ENCODE peak calls at places on chromosome 16, in seven cellular contexts. F, W, X, G, D, U and S are unnamed samples.

GRCh38 chr16:424033-424622 is 1.3 kb upstream of the RAB11FIP3 start:
- DNase-seq in X (no peak), W (no peak), G (no peak), U (peak), D (no peak), F (no peak), S (peak)

GRCh38 chr16:19913306-19913717 is 28.7 kb upstream of the GPRC5B start:
- DNase-seq in W (no peak), U (no peak), F (no peak), G (no peak), X (no peak), D (no peak), S (no peak)

GRCh38 chr16:51035110-51035498 is 116.0 kb downstream of the SALL1 start:
- DNase-seq in W (no peak), U (no peak), F (no peak), G (no peak), D (no peak), X (no peak), S (no peak)

GRCh38 chr16:55204094-55204493 is 119.9 kb upstream of the IRX6 start:
- DNase-seq in D (no peak), G (no peak), W (no peak), U (no peak), F (no peak), X (no peak), S (no peak)

GRCh38 chr16:8806272-8806983 is 8.8 kb downstream of the PMM2 start:
- DNase-seq in W (peak), F (no peak), U (no peak), G (no peak), X (no peak), D (no peak), S (no peak)

GRCh38 chr16:12803203-12804093 is at the start of gene CPPED1:
- DNase-seq in U (peak), G (peak), W (peak), X (peak), F (peak), D (peak), S (peak)

GRCh38 chr16:30186782-30187555 is 3.6 kb downstream of the CORO1A start:
- DNase-seq in U (no peak), F (peak), D (peak), W (peak), G (peak), X (peak), S (peak)

GRCh38 chr16:68470461-68471150 is 22.3 kb upstream of the SMPD3 start:
- DNase-seq in F (no peak), U (peak), X (no peak), D (peak), G (no peak), W (no peak), S (no peak)

GRCh38 chr16:9072806-9073341 is 18.6 kb upstream of the HAPSTR1 start:
- DNase-seq in D (peak), W (no peak), F (no peak), X (no peak), U (no peak), G (no peak), S (no peak)

GRCh38 chr16:69324013-69324531 is 6.3 kb downstream of the PDF start:
- DNase-seq in X (no peak), G (no peak), F (no peak), U (no peak), D (no peak), W (peak), S (no peak)

GRCh38 chr16:9536905-9537304 is 445.5 kb downstream of the HAPSTR1 start:
- DNase-seq in D (no peak), X (no peak), W (no peak), U (no peak), G (no peak), F (no peak), S (no peak)

GRCh38 chr16:85752511-85753420 is 1.9 kb upstream of the C16orf74 start:
- DNase-seq in U (no peak), X (no peak), W (peak), F (no peak), D (no peak), G (no peak), S (no peak)

GRCh38 chr16:4924593-4925378 is 12.2 kb downstream of the PPL start:
- DNase-seq in G (no peak), D (no peak), U (no peak), W (peak), X (no peak), F (no peak), S (no peak)

GRCh38 chr16:80924372-80924978 is 82.2 kb downstream of the CMC2 start:
- DNase-seq in F (no peak), U (peak), X (peak), G (no peak), D (peak), W (peak), S (no peak)

GRCh38 chr16:73890524-73891500 is 405.8 kb upstream of the PSMD7 start:
- DNase-seq in W (no peak), U (peak), X (no peak), F (peak), D (no peak), G (no peak), S (no peak)

GRCh38 chr16:70437017-70437581 is 1.8 kb downstream of the ST3GAL2 start:
- DNase-seq in F (no peak), U (no peak), G (no peak), D (no peak), W (peak), X (no peak), S (no peak)

GRCh38 chr16:65032397-65032796 is 89.5 kb downstream of the CDH11 start:
- DNase-seq in G (no peak), W (no peak), X (no peak), D (no peak), U (no peak), F (no peak), S (no peak)

GRCh38 chr16:50335198-50335958 is 33.4 kb downstream of the BRD7 start:
- DNase-seq in D (no peak), W (no peak), U (no peak), G (peak), X (no peak), F (peak), S (no peak)

GRCh38 chr16:81190667-81191066 is 47.8 kb upstream of the BCO1 start:
- DNase-seq in D (no peak), X (no peak), F (no peak), G (no peak), W (no peak), U (no peak), S (no peak)

GRCh38 chr16:85720319-85720637 is 30.6 kb downstream of the C16orf74 start:
- DNase-seq in W (no peak), X (no peak), D (no peak), U (no peak), G (no peak), F (no peak), S (no peak)

GRCh38 chr16:8869212-8869987 is 594 bp upstream of the CARHSP1 start:
- DNase-seq in W (peak), X (no peak), F (no peak), U (no peak), G (no peak), D (peak), S (no peak)

GRCh38 chr16:9090101-9090959 is 1.1 kb upstream of the HAPSTR1 start:
- DNase-seq in F (peak), W (peak), G (peak), X (peak), U (peak), D (peak), S (peak)

GRCh38 chr16:11681977-11682654 is 13.9 kb downstream of the SNN start:
- DNase-seq in D (no peak), U (no peak), G (no peak), W (no peak), X (no peak), F (no peak), S (no peak)